ENCODE peak calls at places on chromosomes 11 and 22, in seven cellular contexts. One of them, this sample, is unnamed.

GRCh38 chr11:76166314-76166713 is 40.0 kb downstream of the WNT11 start:
- DNase-seq in trophoblast cell: no peak
- DNase-seq in heart left ventricle: peak; percentile 14
- DNase-seq in GM12878: peak; percentile 54
- DNase-seq in GM23248: no peak
- DNase-seq in IMR-90: no peak
- DNase-seq in MM.1S: no peak
- DNase-seq in this sample: no peak

GRCh38 chr22:46612341-46612903 is 7.8 kb upstream of the GRAMD4 start:
- DNase-seq in trophoblast cell: no peak
- DNase-seq in heart left ventricle: no peak
- DNase-seq in GM12878: no peak
- DNase-seq in GM23248: no peak
- DNase-seq in IMR-90: no peak
- DNase-seq in MM.1S: no peak
- DNase-seq in this sample: no peak

GRCh38 chr11:9802291-9802861 is 138.5 kb downstream of the SWAP70 start:
- DNase-seq in trophoblast cell: peak; percentile 87
- DNase-seq in heart left ventricle: no peak
- DNase-seq in GM12878: no peak
- DNase-seq in GM23248: peak; percentile 90
- DNase-seq in IMR-90: peak; percentile 91
- DNase-seq in MM.1S: no peak
- DNase-seq in this sample: no peak

GRCh38 chr11:68012843-68013610 is 2.9 kb downstream of the ALDH3B1 start:
- DNase-seq in trophoblast cell: peak; percentile 94
- DNase-seq in heart left ventricle: no peak
- DNase-seq in GM12878: no peak
- DNase-seq in GM23248: peak; percentile 98
- DNase-seq in IMR-90: peak; percentile 95
- DNase-seq in MM.1S: peak; percentile 75
- DNase-seq in this sample: no peak

GRCh38 chr11:2930705-2931415 is 1.6 kb upstream of the PHLDA2 start:
- DNase-seq in trophoblast cell: peak; percentile 75
- DNase-seq in heart left ventricle: peak; percentile 66
- DNase-seq in GM12878: peak; percentile 16
- DNase-seq in GM23248: peak; percentile 48
- DNase-seq in IMR-90: peak; percentile 23
- DNase-seq in MM.1S: peak; percentile 84
- DNase-seq in this sample: no peak

GRCh38 chr11:36408476-36409136 is 101.5 kb downstream of the TRAF6 start:
- DNase-seq in trophoblast cell: no peak
- DNase-seq in heart left ventricle: no peak
- DNase-seq in GM12878: no peak
- DNase-seq in GM23248: no peak
- DNase-seq in IMR-90: no peak
- DNase-seq in MM.1S: no peak
- DNase-seq in this sample: no peak

GRCh38 chr11:68383976-68384501 is 71.6 kb downstream of the LRP5 start:
- DNase-seq in trophoblast cell: peak; percentile 67
- DNase-seq in heart left ventricle: peak; percentile 71
- DNase-seq in GM12878: no peak
- DNase-seq in GM23248: peak; percentile 49
- DNase-seq in IMR-90: peak; percentile 40
- DNase-seq in MM.1S: peak; percentile 24
- DNase-seq in this sample: peak; percentile 63

GRCh38 chr22:41831383-41831782 is 1.5 kb upstream of the SREBF2 start:
- DNase-seq in trophoblast cell: peak; percentile 98
- DNase-seq in heart left ventricle: no peak
- DNase-seq in GM12878: no peak
- DNase-seq in GM23248: peak; percentile 54
- DNase-seq in IMR-90: no peak
- DNase-seq in MM.1S: peak; percentile 35
- DNase-seq in this sample: no peak

GRCh38 chr11:134752526-134752925 is 340.5 kb upstream of the B3GAT1 start:
- DNase-seq in trophoblast cell: no peak
- DNase-seq in heart left ventricle: no peak
- DNase-seq in GM12878: no peak
- DNase-seq in GM23248: no peak
- DNase-seq in IMR-90: no peak
- DNase-seq in MM.1S: no peak
- DNase-seq in this sample: no peak

GRCh38 chr11:128519353-128519752 is 68.0 kb downstream of the ETS1 start:
- DNase-seq in trophoblast cell: no peak
- DNase-seq in heart left ventricle: no peak
- DNase-seq in GM12878: no peak
- DNase-seq in GM23248: peak; percentile 20
- DNase-seq in IMR-90: no peak
- DNase-seq in MM.1S: no peak
- DNase-seq in this sample: no peak

GRCh38 chr11:73322111-73322985 is 14.3 kb downstream of the ARHGEF17 start:
- DNase-seq in trophoblast cell: no peak
- DNase-seq in heart left ventricle: no peak
- DNase-seq in GM12878: no peak
- DNase-seq in GM23248: peak; percentile 66
- DNase-seq in IMR-90: peak; percentile 69
- DNase-seq in MM.1S: no peak
- DNase-seq in this sample: no peak

GRCh38 chr22:39558950-39559349 is 11.6 kb upstream of the CACNA1I start:
- DNase-seq in trophoblast cell: no peak
- DNase-seq in heart left ventricle: no peak
- DNase-seq in GM12878: no peak
- DNase-seq in GM23248: no peak
- DNase-seq in IMR-90: no peak
- DNase-seq in MM.1S: no peak
- DNase-seq in this sample: no peak

GRCh38 chr11:119344291-119345010 is 2.1 kb downstream of the MFRP start:
- DNase-seq in trophoblast cell: no peak
- DNase-seq in heart left ventricle: no peak
- DNase-seq in GM12878: no peak
- DNase-seq in GM23248: peak; percentile 38
- DNase-seq in IMR-90: no peak
- DNase-seq in MM.1S: no peak
- DNase-seq in this sample: no peak

GRCh38 chr11:110529043-110529442 is 99.3 kb downstream of the FDX1 start:
- DNase-seq in trophoblast cell: peak; percentile 54
- DNase-seq in heart left ventricle: no peak
- DNase-seq in GM12878: no peak
- DNase-seq in GM23248: peak; percentile 17
- DNase-seq in IMR-90: no peak
- DNase-seq in MM.1S: peak; percentile 10
- DNase-seq in this sample: no peak

GRCh38 chr11:69817265-69818236 is 1.7 kb downstream of the FGF3 start:
- DNase-seq in trophoblast cell: peak; percentile 40
- DNase-seq in heart left ventricle: no peak
- DNase-seq in GM12878: no peak
- DNase-seq in GM23248: peak; percentile 19
- DNase-seq in IMR-90: no peak
- DNase-seq in MM.1S: no peak
- DNase-seq in this sample: no peak

GRCh38 chr11:130908770-130909625 is 7.3 kb downstream of the SNX19 start:
- DNase-seq in trophoblast cell: no peak
- DNase-seq in heart left ventricle: no peak
- DNase-seq in GM12878: no peak
- DNase-seq in GM23248: peak; percentile 92
- DNase-seq in IMR-90: peak; percentile 91
- DNase-seq in MM.1S: no peak
- DNase-seq in this sample: no peak

GRCh38 chr11:126989942-126990715 is 10.4 kb downstream of the KIRREL3 start:
- DNase-seq in trophoblast cell: peak; percentile 91
- DNase-seq in heart left ventricle: peak; percentile 70
- DNase-seq in GM12878: no peak
- DNase-seq in GM23248: peak; percentile 87
- DNase-seq in IMR-90: peak; percentile 77
- DNase-seq in MM.1S: peak; percentile 61
- DNase-seq in this sample: peak; percentile 32

GRCh38 chr11:59197990-59198389 is 14.7 kb downstream of the MPEG1 start:
- DNase-seq in trophoblast cell: no peak
- DNase-seq in heart left ventricle: peak; percentile 84
- DNase-seq in GM12878: no peak
- DNase-seq in GM23248: peak; percentile 64
- DNase-seq in IMR-90: peak; percentile 68
- DNase-seq in MM.1S: no peak
- DNase-seq in this sample: no peak

GRCh38 chr11:67301951-67302516 is 1.3 kb upstream of the SSH3 start:
- DNase-seq in trophoblast cell: peak; percentile 72
- DNase-seq in heart left ventricle: peak; percentile 71
- DNase-seq in GM12878: no peak
- DNase-seq in GM23248: peak; percentile 44
- DNase-seq in IMR-90: peak; percentile 68
- DNase-seq in MM.1S: no peak
- DNase-seq in this sample: no peak

GRCh38 chr11:2892215-2893020 is 6.8 kb upstream of the CDKN1C start:
- DNase-seq in trophoblast cell: peak; percentile 69
- DNase-seq in heart left ventricle: peak; percentile 63
- DNase-seq in GM12878: no peak
- DNase-seq in GM23248: peak; percentile 55
- DNase-seq in IMR-90: peak; percentile 50
- DNase-seq in MM.1S: peak; percentile 53
- DNase-seq in this sample: peak; percentile 48

GRCh38 chr22:19853879-19854777 is 546 bp downstream of the GNB1L start:
- DNase-seq in trophoblast cell: no peak
- DNase-seq in heart left ventricle: peak; percentile 30
- DNase-seq in GM12878: no peak
- DNase-seq in GM23248: peak; percentile 31
- DNase-seq in IMR-90: no peak
- DNase-seq in MM.1S: peak; percentile 22
- DNase-seq in this sample: no peak

DNA sequence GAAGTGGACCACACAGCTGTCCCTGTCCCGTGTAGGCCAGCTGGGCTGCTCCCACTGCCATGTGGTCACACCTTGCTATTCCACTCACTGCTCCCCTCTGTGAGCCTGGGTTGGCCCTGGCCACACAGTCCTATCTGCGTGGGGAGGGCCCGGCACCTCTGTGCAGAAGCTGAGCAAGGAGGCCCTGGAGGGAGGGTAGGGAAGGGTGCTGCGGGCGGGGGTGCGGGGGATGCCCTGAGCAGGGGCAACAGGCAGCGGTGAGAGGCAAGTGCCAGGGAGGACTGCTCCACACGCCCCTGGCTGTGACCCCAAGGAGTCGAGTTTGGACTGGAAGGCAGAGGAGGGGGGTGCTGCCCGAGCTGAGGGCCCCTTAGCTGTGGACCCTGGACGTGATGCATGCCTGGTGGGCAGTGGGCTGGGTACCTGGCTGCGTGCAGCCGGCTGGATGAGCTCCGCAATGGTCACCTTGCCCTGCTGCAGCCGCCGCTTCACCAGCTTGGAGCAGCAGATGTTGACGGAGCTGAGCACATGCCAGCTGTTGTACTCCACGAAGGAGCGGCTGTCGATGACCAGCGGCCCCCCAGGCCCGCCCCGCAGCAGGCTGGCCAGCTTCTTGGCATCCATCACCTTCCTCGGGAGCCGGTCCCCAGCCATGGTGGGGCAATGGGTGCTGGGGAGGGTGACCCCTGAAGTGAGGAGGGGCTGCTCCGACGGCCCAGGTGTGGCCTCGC is 6.7 kb downstream of the DUSP8 start:
- DNase-seq in trophoblast cell: no peak
- DNase-seq in heart left ventricle: no peak
- DNase-seq in GM12878: no peak
- DNase-seq in GM23248: no peak
- DNase-seq in IMR-90: no peak
- DNase-seq in MM.1S: no peak
- DNase-seq in this sample: no peak
- H3K9me3 ChIP-seq in trophoblast cell: peaks cover 3% of the 10 kb centered on the region
- H3K9me3 ChIP-seq in heart left ventricle: no peaks in the 10 kb centered on the region
- H3K9me3 ChIP-seq in GM12878: no peaks in the 10 kb centered on the region
- H3K9me3 ChIP-seq in GM23248: no peaks in the 10 kb centered on the region
- H3K9me3 ChIP-seq in IMR-90: no peaks in the 10 kb centered on the region
- H3K9me3 ChIP-seq in MM.1S: no peaks in the 10 kb centered on the region
- H3K9me3 ChIP-seq in this sample: no peaks in the 10 kb centered on the region

GRCh38 chr11:91857194-91857593 is 367.4 kb upstream of the FAT3 start:
- DNase-seq in trophoblast cell: no peak
- DNase-seq in heart left ventricle: no peak
- DNase-seq in GM12878: no peak
- DNase-seq in GM23248: peak; percentile 9
- DNase-seq in IMR-90: no peak
- DNase-seq in MM.1S: no peak
- DNase-seq in this sample: no peak

GRCh38 chr11:91860661-91861060 is 364.0 kb upstream of the FAT3 start:
- DNase-seq in trophoblast cell: no peak
- DNase-seq in heart left ventricle: no peak
- DNase-seq in GM12878: no peak
- DNase-seq in GM23248: no peak
- DNase-seq in IMR-90: no peak
- DNase-seq in MM.1S: no peak
- DNase-seq in this sample: no peak

DNA sequence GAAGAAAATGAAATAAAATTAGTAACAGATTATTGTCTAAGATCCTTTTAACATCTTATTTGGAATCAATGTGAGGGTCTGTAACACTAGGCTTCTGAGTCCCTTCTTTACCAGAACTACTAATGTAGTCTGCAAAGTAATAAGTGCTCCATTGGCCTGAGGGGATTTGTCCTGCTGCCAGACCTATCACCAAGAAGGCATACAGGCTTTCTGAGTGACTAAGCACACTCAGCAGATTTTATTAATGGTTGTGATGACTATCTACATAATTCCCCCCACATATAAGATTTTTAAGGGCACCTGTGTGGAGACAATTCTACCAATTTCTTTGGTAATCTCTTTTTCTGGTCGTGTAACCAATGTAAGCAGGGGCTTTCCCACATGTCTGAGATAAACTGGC is 365.0 kb upstream of the FAT3 start:
- DNase-seq in trophoblast cell: no peak
- DNase-seq in heart left ventricle: no peak
- DNase-seq in GM12878: no peak
- DNase-seq in GM23248: no peak
- DNase-seq in IMR-90: no peak
- DNase-seq in MM.1S: no peak
- DNase-seq in this sample: no peak
- H3K9me3 ChIP-seq in trophoblast cell: no peaks in the 10 kb centered on the region
- H3K9me3 ChIP-seq in heart left ventricle: no peaks in the 10 kb centered on the region
- H3K9me3 ChIP-seq in GM12878: no peaks in the 10 kb centered on the region
- H3K9me3 ChIP-seq in GM23248: no peaks in the 10 kb centered on the region
- H3K9me3 ChIP-seq in IMR-90: peaks cover 5% of the 10 kb centered on the region
- H3K9me3 ChIP-seq in MM.1S: no peaks in the 10 kb centered on the region
- H3K9me3 ChIP-seq in this sample: no peaks in the 10 kb centered on the region

GRCh38 chr11:48248902-48249301 is 4.0 kb downstream of the OR4X2 start:
- DNase-seq in trophoblast cell: no peak
- DNase-seq in heart left ventricle: no peak
- DNase-seq in GM12878: no peak
- DNase-seq in GM23248: no peak
- DNase-seq in IMR-90: no peak
- DNase-seq in MM.1S: no peak
- DNase-seq in this sample: no peak
- H3K9me3 ChIP-seq in trophoblast cell: peaks cover 7% of the 10 kb centered on the region
- H3K9me3 ChIP-seq in heart left ventricle: peaks cover 16% of the 10 kb centered on the region
- H3K9me3 ChIP-seq in GM12878: no peaks in the 10 kb centered on the region
- H3K9me3 ChIP-seq in GM23248: no peaks in the 10 kb centered on the region
- H3K9me3 ChIP-seq in IMR-90: peaks cover 2% of the 10 kb centered on the region
- H3K9me3 ChIP-seq in MM.1S: no peaks in the 10 kb centered on the region
- H3K9me3 ChIP-seq in this sample: no peaks in the 10 kb centered on the region

DNA sequence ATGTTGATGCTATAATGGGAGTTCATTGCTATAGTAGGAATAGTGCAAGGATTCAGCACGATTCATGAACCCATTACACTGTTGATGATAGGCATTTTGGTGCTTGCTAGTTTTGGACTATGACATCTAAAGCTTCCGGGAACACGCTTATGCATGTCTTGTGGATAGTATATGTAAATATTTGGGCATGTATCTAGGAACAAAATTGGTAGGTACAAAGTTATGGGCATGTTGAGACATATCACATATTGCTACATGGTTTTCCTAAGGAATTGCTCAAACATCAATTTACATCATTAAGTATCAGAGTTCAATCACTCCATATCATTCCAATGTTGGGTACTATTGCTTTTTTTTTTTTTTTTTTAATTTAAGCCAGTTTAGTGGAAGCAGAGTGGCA is 1103.2 kb downstream of the TBC1D22A start:
- DNase-seq in trophoblast cell: no peak
- DNase-seq in heart left ventricle: no peak
- DNase-seq in GM12878: no peak
- DNase-seq in GM23248: no peak
- DNase-seq in IMR-90: no peak
- DNase-seq in MM.1S: no peak
- DNase-seq in this sample: no peak
- H3K9me3 ChIP-seq in trophoblast cell: peaks cover 11% of the 10 kb centered on the region
- H3K9me3 ChIP-seq in heart left ventricle: no peaks in the 10 kb centered on the region
- H3K9me3 ChIP-seq in GM12878: no peaks in the 10 kb centered on the region
- H3K9me3 ChIP-seq in GM23248: peaks cover 7% of the 10 kb centered on the region
- H3K9me3 ChIP-seq in IMR-90: peaks cover 22% of the 10 kb centered on the region
- H3K9me3 ChIP-seq in MM.1S: no peaks in the 10 kb centered on the region
- H3K9me3 ChIP-seq in this sample: no peaks in the 10 kb centered on the region